ENCODE peak calls at places on chromosomes 4 and X, in ten cellular contexts. U is lung; B is endothelial cell; E is chondrocyte; W is CD8-positive, alpha-beta T cell; A is bronchial epithelial cell; H is fibroblast of lung; T is neural crest cell; V is tibial artery; N is body of pancreas. S is an unnamed sample.

GRCh38 chrX:68827848-68828562 is 816 bp upstream of the EFNB1 start:
- DNase-seq in T (peak), E (peak), B (peak), N (peak), V (peak), A (peak), U (peak), H (peak), W (peak), S (peak)

GRCh38 chr4:10741221-10741620 is 56.7 kb upstream of the CLNK start:
- DNase-seq in T (no peak), E (no peak), B (no peak), W (no peak), H (no peak), N (no peak), A (peak), V (no peak), U (no peak), S (no peak)

GRCh38 chr4:93132631-93133030 is 695.9 kb upstream of the ATOH1 start:
- DNase-seq in B (no peak), V (no peak), E (no peak), N (no peak), T (no peak), H (no peak), U (no peak), A (no peak), W (no peak), S (no peak)

GRCh38 chr4:165994706-165995105 is 121.7 kb downstream of the TLL1 start:
- DNase-seq in W (no peak), B (no peak), U (no peak), N (no peak), H (no peak), E (no peak), V (no peak), T (no peak), A (peak), S (no peak)

GRCh38 chr4:135192746-135193535 is 991.4 kb upstream of the PABPC4L start:
- DNase-seq in B (no peak), H (no peak), N (no peak), T (no peak), E (no peak), V (no peak), W (no peak), U (no peak), A (no peak), S (no peak)

GRCh38 chr4:168059251-168059650 is 33.1 kb upstream of the ANXA10 start:
- DNase-seq in T (no peak), E (no peak), U (no peak), W (no peak), H (peak), B (no peak), A (peak), N (no peak), V (no peak), S (no peak)

GRCh38 chrX:134634691-134635090 is 23.6 kb downstream of the PLAC1 start:
- DNase-seq in B (no peak), V (no peak), H (peak), E (no peak), A (peak), T (no peak), U (no peak), W (no peak), N (no peak), S (no peak)

GRCh38 chr4:8589831-8590545 is 2.6 kb upstream of the CPZ start:
- DNase-seq in A (no peak), N (no peak), B (no peak), H (no peak), V (no peak), T (no peak), E (no peak), W (no peak), U (no peak), S (peak)

GRCh38 chr4:153922148-153922547 is 133.3 kb upstream of the SFRP2 start:
- DNase-seq in B (no peak), V (no peak), H (no peak), U (no peak), W (no peak), N (no peak), A (no peak), T (no peak), E (no peak), S (no peak)

GRCh38 chr4:73619351-73619750 is 885 bp downstream of the RASSF6 start:
- DNase-seq in A (no peak), H (no peak), U (no peak), V (no peak), B (no peak), T (no peak), W (no peak), E (no peak), N (no peak), S (no peak)

GRCh38 chr4:145061325-145061920 is 36.6 kb downstream of the ANAPC10 start:
- DNase-seq in E (no peak), V (no peak), N (no peak), A (peak), U (no peak), H (peak), B (no peak), T (no peak), W (no peak), S (no peak)

GRCh38 chrX:101803451-101803850 is 128.4 kb downstream of the ZMAT1 start:
- DNase-seq in U (no peak), T (peak), N (no peak), A (peak), B (no peak), H (peak), V (no peak), W (no peak), E (no peak), S (no peak)
- TF ChIP-seq CTCF in U (no peak), T (peak), N (peak), A (peak), B (peak), H (peak), V (peak), W (peak), E (peak), S (peak)

DNA sequence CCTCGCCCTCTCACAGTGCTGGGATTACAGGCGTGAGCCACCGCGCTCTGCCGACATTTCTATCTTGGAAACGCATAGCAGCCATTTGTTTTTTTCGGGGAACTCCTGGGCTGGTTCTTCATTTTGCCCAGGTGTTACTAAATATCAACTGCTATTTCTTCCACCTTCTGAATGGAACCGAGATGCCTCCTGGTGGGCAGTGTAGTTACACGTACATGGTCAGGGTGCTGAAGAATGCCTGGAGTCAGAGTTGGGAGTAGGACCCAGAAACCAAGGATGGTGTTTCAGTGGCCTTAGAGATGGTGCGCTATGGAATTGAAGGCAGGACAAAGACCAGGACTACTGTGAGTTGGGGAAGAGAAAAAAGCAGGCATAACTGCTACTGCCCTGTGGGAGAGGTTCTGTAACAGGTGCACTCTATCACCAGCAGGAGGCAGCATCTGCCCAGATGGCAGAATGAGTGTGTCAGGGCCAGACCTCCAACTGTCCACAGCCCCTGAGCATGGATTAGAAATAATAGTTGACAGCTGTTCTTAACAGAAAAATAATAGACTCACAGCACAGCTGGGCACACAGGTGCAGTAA is 81.7 kb downstream of the ZC4H2 start:
- DNase-seq in V (no peak), W (no peak), T (peak), U (no peak), H (no peak), E (no peak), N (peak), A (peak), B (peak), S (no peak)
- TF ChIP-seq CTCF in V (peak), W (peak), T (peak), U (no peak), H (peak), E (peak), N (peak), A (peak), B (peak), S (no peak)

GRCh38 chr4:91729851-91730250 is 573.9 kb upstream of the GRID2 start:
- DNase-seq in H (no peak), A (no peak), V (no peak), E (no peak), B (no peak), T (no peak), W (no peak), U (no peak), N (no peak), S (no peak)

DNA sequence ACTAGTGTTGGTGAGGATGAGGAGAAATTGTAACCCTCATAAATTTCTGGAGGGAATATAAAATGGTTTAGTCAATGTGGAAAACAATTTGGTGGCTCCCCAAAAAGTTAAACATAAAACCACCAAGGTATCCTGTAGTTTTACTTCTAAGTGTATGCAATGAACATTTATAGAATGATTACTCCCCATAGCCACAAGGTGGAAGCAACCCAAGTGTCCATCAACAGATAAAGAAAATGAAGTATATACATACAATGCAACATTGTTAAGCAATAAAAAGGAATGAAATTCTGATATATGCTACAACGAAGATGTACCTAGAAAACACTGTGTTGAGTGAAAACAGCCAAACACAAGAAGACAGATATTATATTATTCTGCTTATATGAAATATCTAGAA is 569.1 kb upstream of the GRID2 start:
- DNase-seq in A (peak), H (no peak), E (no peak), U (no peak), B (no peak), W (no peak), T (no peak), N (no peak), V (no peak), S (no peak)
- TF ChIP-seq CTCF in A (no peak), H (no peak), E (peak), U (no peak), B (no peak), W (no peak), T (peak), N (no peak), V (no peak), S (no peak)

GRCh38 chrX:132834109-132834508 is 124.3 kb downstream of the HS6ST2 start:
- DNase-seq in W (no peak), H (no peak), E (no peak), U (no peak), A (no peak), V (no peak), N (no peak), T (no peak), B (no peak), S (no peak)

GRCh38 chrX:132837126-132837525 is 121.3 kb downstream of the HS6ST2 start:
- DNase-seq in E (no peak), N (peak), V (no peak), T (no peak), A (peak), U (no peak), H (peak), W (no peak), B (no peak), S (no peak)

GRCh38 chrX:132837971-132838370 is 120.5 kb downstream of the HS6ST2 start:
- DNase-seq in U (no peak), H (no peak), B (no peak), N (no peak), A (no peak), V (no peak), W (no peak), E (no peak), T (no peak), S (no peak)

GRCh38 chrX:132834741-132835140 is 123.7 kb downstream of the HS6ST2 start:
- DNase-seq in W (no peak), E (no peak), A (no peak), T (no peak), U (no peak), H (no peak), V (no peak), B (no peak), N (no peak), S (no peak)

DNA sequence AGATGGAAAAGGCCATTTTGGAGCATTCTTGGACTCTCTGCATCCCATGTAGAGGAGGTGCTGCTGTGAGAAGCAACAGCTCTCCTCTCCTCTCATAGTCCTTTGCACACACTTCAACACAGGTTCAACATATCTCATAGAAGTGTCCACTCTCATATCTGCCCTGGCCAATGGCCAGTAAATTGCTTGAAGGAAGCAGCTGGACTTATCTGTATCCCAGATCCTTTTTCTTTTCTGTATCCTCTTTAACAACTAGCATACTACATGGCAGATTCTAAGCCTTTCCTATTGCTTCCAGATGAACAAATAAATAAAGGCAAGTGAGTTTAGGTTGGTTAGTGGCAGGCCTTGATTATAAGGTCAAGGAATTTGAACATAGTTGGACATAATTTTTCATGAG is 122.0 kb downstream of the HS6ST2 start:
- DNase-seq in U (no peak), V (no peak), B (no peak), T (no peak), N (no peak), H (no peak), A (no peak), E (no peak), W (no peak), S (no peak)
- TF ChIP-seq CTCF in U (no peak), V (no peak), B (no peak), T (no peak), N (no peak), H (no peak), A (no peak), E (no peak), W (no peak), S (no peak)

GRCh38 chr4:146382194-146382593 is 139.5 kb downstream of the SLC10A7 start:
- DNase-seq in W (no peak), T (no peak), H (no peak), B (no peak), E (no peak), U (no peak), N (no peak), V (no peak), A (no peak), S (no peak)
- TF ChIP-seq CTCF in W (no peak), T (no peak), H (no peak), B (no peak), E (no peak), U (no peak), N (no peak), V (no peak), A (no peak), S (no peak)

DNA sequence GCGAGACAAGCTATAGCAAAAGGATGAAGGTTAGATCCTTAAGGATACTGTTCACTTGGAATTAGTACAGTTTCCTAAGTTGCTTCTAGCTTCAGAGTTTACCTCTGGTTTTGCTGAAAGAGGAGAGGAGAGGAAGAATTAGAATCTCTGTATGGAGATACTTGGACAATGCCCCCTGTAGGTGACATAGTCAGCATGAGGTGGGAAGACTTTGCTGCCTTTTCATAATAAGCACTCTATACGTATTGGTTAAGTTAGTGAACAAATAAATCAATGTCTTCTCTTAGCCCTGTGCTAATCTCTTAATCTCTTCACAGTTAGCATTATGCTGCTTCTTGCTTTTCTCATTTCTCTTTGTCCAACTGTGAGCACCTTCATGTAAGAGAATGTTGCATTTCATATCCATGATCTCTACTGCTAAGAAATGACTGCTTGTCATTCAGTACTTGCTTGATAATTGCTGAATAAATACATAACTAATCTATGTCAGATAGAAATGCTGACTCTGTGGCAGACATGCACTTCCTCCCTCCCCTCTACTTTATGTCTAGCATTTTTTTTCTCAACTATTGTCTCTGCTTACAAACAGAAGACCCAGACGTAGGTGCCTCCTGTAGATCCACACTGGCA is 527.2 kb downstream of the GBA3 start:
- DNase-seq in B (no peak), U (no peak), A (no peak), N (no peak), W (no peak), H (no peak), V (no peak), T (no peak), E (no peak), S (no peak)
- TF ChIP-seq CTCF in B (no peak), U (no peak), A (no peak), N (no peak), W (no peak), H (no peak), V (no peak), T (no peak), E (no peak), S (no peak)

DNA sequence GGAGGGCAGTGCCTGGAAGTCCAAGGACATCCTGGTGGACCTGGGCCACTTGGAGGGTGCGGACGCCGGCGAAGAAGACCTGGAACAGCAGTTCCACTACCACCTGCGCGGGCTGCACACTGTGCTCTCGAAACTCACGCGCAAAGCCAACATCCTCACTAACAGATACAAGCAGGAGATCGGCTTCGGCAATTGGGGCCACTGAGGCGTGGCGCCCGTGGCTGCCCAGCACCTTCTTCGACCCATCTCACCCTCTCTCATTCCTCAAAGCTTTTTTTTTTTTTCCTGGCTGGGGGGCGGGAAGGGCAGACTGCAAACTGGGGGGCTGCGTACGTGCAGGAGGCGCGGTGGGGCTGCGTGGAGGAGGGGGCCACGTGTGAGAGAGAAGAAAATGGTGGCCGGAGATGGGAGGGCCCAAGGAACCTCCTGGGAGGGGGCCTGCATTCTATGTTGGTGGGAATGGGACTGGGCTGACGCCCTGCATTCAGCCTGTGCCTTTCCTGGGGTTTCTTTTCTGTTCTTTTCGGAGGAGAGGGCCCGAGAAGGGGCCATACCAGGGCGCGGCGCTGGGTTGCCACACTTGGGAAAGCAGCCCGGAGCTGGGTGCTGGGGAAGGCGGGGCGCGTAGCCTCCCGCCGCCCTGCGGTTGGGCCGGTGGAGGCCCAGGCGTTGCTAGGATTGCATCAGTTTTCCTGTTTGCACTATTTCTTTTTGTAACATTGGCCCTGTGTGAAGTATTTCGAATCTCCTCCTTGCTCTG is 4.2 kb downstream of the MID1IP1 start:
- DNase-seq in T (no peak), V (peak), E (no peak), N (peak), W (peak), U (peak), A (peak), H (peak), B (peak), S (peak)
- TF ChIP-seq CTCF in T (no peak), V (no peak), E (peak), N (no peak), W (no peak), U (no peak), A (no peak), H (peak), B (no peak), S (no peak)